ENCODE peak calls at places on chromosomes 2 and 18, in eight cellular contexts. I is esophagus squamous epithelium; Z is CD8-positive, alpha-beta memory T cell; V is substantia nigra; R is esophagus muscularis mucosa; F is IMR-90; Y is T-helper 22 cell; A is caudate nucleus. N is an unnamed sample.

GRCh38 chr2:74708883-74709282 is 54.8 kb downstream of the SEMA4F start:
- DNase-seq in R (peak; percentile 90), I (no peak), Z (no peak), V (no peak), A (no peak), Y (no peak), F (peak; percentile 73), N (no peak)

GRCh38 chr2:108998911-108999310 is 9.9 kb upstream of the EDAR start:
- DNase-seq in F (peak; percentile 19), Z (no peak), R (no peak), V (no peak), I (no peak), Y (no peak), A (no peak), N (no peak)

GRCh38 chr2:106562826-106563594 is 75.8 kb downstream of the CD8B2 start:
- DNase-seq in V (no peak), R (no peak), A (no peak), Z (no peak), Y (no peak), I (no peak), F (no peak), N (no peak)

GRCh38 chr2:219437141-219437540 is 2.5 kb downstream of the SPEG start:
- DNase-seq in A (no peak), V (no peak), Z (no peak), F (no peak), Y (no peak), I (no peak), R (no peak), N (no peak)

GRCh38 chr2:182248362-182248761 is 178.5 kb downstream of the PDE1A start:
- DNase-seq in R (no peak), F (no peak), Z (no peak), V (no peak), A (no peak), I (no peak), Y (no peak), N (no peak)

GRCh38 chr2:9170458-9171130 is 36.0 kb upstream of the ASAP2 start:
- DNase-seq in Y (no peak), I (no peak), A (no peak), Z (no peak), R (no peak), V (no peak), F (no peak), N (no peak)

GRCh38 chr2:3681625-3682024 is 21.8 kb upstream of the DCDC2C start:
- DNase-seq in I (no peak), V (no peak), R (peak; percentile 78), Y (no peak), Z (no peak), F (no peak), A (no peak), N (no peak)

GRCh38 chr18:24060644-24061043 is 46.1 kb downstream of the TTC39C start:
- DNase-seq in F (peak; percentile 27), A (no peak), R (no peak), Y (no peak), Z (no peak), V (no peak), I (no peak), N (no peak)

GRCh38 chr2:119011162-119011909 is 69.3 kb downstream of the MARCO start:
- DNase-seq in A (peak; percentile 8), R (no peak), I (no peak), Y (no peak), Z (no peak), F (peak; percentile 5), V (peak; percentile 20), N (peak; percentile 17)

GRCh38 chr2:97701186-97701585 is 12.2 kb upstream of the ZAP70 start:
- DNase-seq in V (no peak), F (no peak), Y (no peak), R (peak; percentile 68), I (no peak), A (no peak), Z (no peak), N (no peak)

GRCh38 chr2:20620271-20620681 is 30.6 kb downstream of the HS1BP3 start:
- DNase-seq in V (no peak), Z (no peak), A (no peak), F (no peak), I (no peak), Y (no peak), R (no peak), N (no peak)

GRCh38 chr2:200662727-200663126 is 76.9 kb downstream of the AOX1 start:
- DNase-seq in A (no peak), I (no peak), Y (no peak), Z (no peak), V (no peak), F (peak; percentile 78), R (peak; percentile 21), N (no peak)

GRCh38 chr2:168457177-168457905 is 1.3 kb downstream of the CERS6 start:
- DNase-seq in Y (no peak), A (no peak), Z (no peak), R (no peak), F (no peak), I (no peak), V (no peak), N (no peak)

N was measured in anterior cingulate cortex.